ENCODE peak calls at places on chromosomes 1 and 21, in five cellular contexts. One of them, this sample, is unnamed.

GRCh38 chr1:161088587-161089110 is 709 bp downstream of the NECTIN4 start:
- DNase-seq in RWPE1: peak
- DNase-seq in right cardiac atrium: no peak
- DNase-seq in iPS DF 6.9: no peak
- DNase-seq in cardiac muscle cell: no peak
- DNase-seq in this sample: no peak

GRCh38 chr21:42739061-42739931 is 85.9 kb downstream of the PDE9A start:
- DNase-seq in RWPE1: no peak
- DNase-seq in right cardiac atrium: no peak
- DNase-seq in iPS DF 6.9: no peak
- DNase-seq in cardiac muscle cell: no peak
- DNase-seq in this sample: no peak

GRCh38 chr21:42733037-42733632 is 79.7 kb downstream of the PDE9A start:
- DNase-seq in RWPE1: no peak
- DNase-seq in right cardiac atrium: no peak
- DNase-seq in iPS DF 6.9: no peak
- DNase-seq in cardiac muscle cell: no peak
- DNase-seq in this sample: no peak

GRCh38 chr21:42061195-42061865 is 9.8 kb upstream of the UMODL1 start:
- DNase-seq in RWPE1: no peak
- DNase-seq in right cardiac atrium: peak
- DNase-seq in iPS DF 6.9: no peak
- DNase-seq in cardiac muscle cell: no peak
- DNase-seq in this sample: no peak

GRCh38 chr1:109629372-109630030 is 9.9 kb downstream of the AMPD2 start:
- DNase-seq in RWPE1: no peak
- DNase-seq in right cardiac atrium: no peak
- DNase-seq in iPS DF 6.9: no peak
- DNase-seq in cardiac muscle cell: no peak
- DNase-seq in this sample: no peak

GRCh38 chr1:171219751-171220385 is 28.4 kb upstream of the FMO1 start:
- DNase-seq in RWPE1: no peak
- DNase-seq in right cardiac atrium: no peak
- DNase-seq in iPS DF 6.9: no peak
- DNase-seq in cardiac muscle cell: no peak
- DNase-seq in this sample: no peak

GRCh38 chr1:38009088-38009840 is 3.3 kb upstream of the UTP11 start:
- DNase-seq in RWPE1: no peak
- DNase-seq in right cardiac atrium: no peak
- DNase-seq in iPS DF 6.9: no peak
- DNase-seq in cardiac muscle cell: peak
- DNase-seq in this sample: no peak

GRCh38 chr1:54581621-54582035 is 33.6 kb downstream of the ACOT11 start:
- DNase-seq in RWPE1: peak
- DNase-seq in right cardiac atrium: peak
- DNase-seq in iPS DF 6.9: no peak
- DNase-seq in cardiac muscle cell: peak
- DNase-seq in this sample: peak

GRCh38 chr1:50774759-50775351 is 185.2 kb downstream of the FAF1 start:
- DNase-seq in RWPE1: peak
- DNase-seq in right cardiac atrium: no peak
- DNase-seq in iPS DF 6.9: peak
- DNase-seq in cardiac muscle cell: peak
- DNase-seq in this sample: peak

GRCh38 chr1:200336111-200336845 is 73.6 kb downstream of the ZNF281 start:
- DNase-seq in RWPE1: peak
- DNase-seq in right cardiac atrium: no peak
- DNase-seq in iPS DF 6.9: no peak
- DNase-seq in cardiac muscle cell: no peak
- DNase-seq in this sample: no peak

GRCh38 chr1:65002508-65003315 is 36.4 kb upstream of the JAK1 start:
- DNase-seq in RWPE1: peak
- DNase-seq in right cardiac atrium: peak
- DNase-seq in iPS DF 6.9: no peak
- DNase-seq in cardiac muscle cell: peak
- DNase-seq in this sample: no peak

GRCh38 chr1:209787551-209787950 is 3.2 kb upstream of the C1orf74 start:
- DNase-seq in RWPE1: no peak
- DNase-seq in right cardiac atrium: no peak
- DNase-seq in iPS DF 6.9: no peak
- DNase-seq in cardiac muscle cell: no peak
- DNase-seq in this sample: no peak

GRCh38 chr1:60196026-60196425 is 122.5 kb upstream of the C1orf87 start:
- DNase-seq in RWPE1: no peak
- DNase-seq in right cardiac atrium: no peak
- DNase-seq in iPS DF 6.9: no peak
- DNase-seq in cardiac muscle cell: no peak
- DNase-seq in this sample: no peak

GRCh38 chr1:93629101-93630059 is 52.3 kb downstream of the BCAR3 start:
- DNase-seq in RWPE1: no peak
- DNase-seq in right cardiac atrium: no peak
- DNase-seq in iPS DF 6.9: no peak
- DNase-seq in cardiac muscle cell: peak
- DNase-seq in this sample: no peak

GRCh38 chr1:59028052-59028451 is 244.2 kb upstream of the JUN start:
- DNase-seq in RWPE1: no peak
- DNase-seq in right cardiac atrium: no peak
- DNase-seq in iPS DF 6.9: no peak
- DNase-seq in cardiac muscle cell: no peak
- DNase-seq in this sample: no peak

GRCh38 chr21:35738342-35738961 is 321.9 kb downstream of the SETD4 start:
- DNase-seq in RWPE1: peak
- DNase-seq in right cardiac atrium: no peak
- DNase-seq in iPS DF 6.9: no peak
- DNase-seq in cardiac muscle cell: no peak
- DNase-seq in this sample: peak

GRCh38 chr1:64882574-64883255 is 83.6 kb downstream of the JAK1 start:
- DNase-seq in RWPE1: no peak
- DNase-seq in right cardiac atrium: no peak
- DNase-seq in iPS DF 6.9: no peak
- DNase-seq in cardiac muscle cell: no peak
- DNase-seq in this sample: no peak

GRCh38 chr21:40719615-40720014 is 127.3 kb downstream of the DSCAM start:
- DNase-seq in RWPE1: no peak
- DNase-seq in right cardiac atrium: no peak
- DNase-seq in iPS DF 6.9: no peak
- DNase-seq in cardiac muscle cell: no peak
- DNase-seq in this sample: no peak

GRCh38 chr1:230156068-230156467 is 89.0 kb downstream of the GALNT2 start:
- DNase-seq in RWPE1: no peak
- DNase-seq in right cardiac atrium: no peak
- DNase-seq in iPS DF 6.9: no peak
- DNase-seq in cardiac muscle cell: no peak
- DNase-seq in this sample: no peak

GRCh38 chr1:193771596-193771995 is 585.2 kb upstream of the B3GALT2 start:
- DNase-seq in RWPE1: no peak
- DNase-seq in right cardiac atrium: no peak
- DNase-seq in iPS DF 6.9: no peak
- DNase-seq in cardiac muscle cell: no peak
- DNase-seq in this sample: no peak

GRCh38 chr1:45033356-45033755 is 21.3 kb downstream of the UROD start:
- DNase-seq in RWPE1: no peak
- DNase-seq in right cardiac atrium: no peak
- DNase-seq in iPS DF 6.9: no peak
- DNase-seq in cardiac muscle cell: no peak
- DNase-seq in this sample: no peak

GRCh38 chr1:209708297-209708696 is 3.7 kb downstream of the HSD11B1 start:
- DNase-seq in RWPE1: no peak
- DNase-seq in right cardiac atrium: no peak
- DNase-seq in iPS DF 6.9: no peak
- DNase-seq in cardiac muscle cell: no peak
- DNase-seq in this sample: no peak

GRCh38 chr1:55965981-55966461 is 613.3 kb downstream of the PLPP3 start:
- DNase-seq in RWPE1: peak
- DNase-seq in right cardiac atrium: no peak
- DNase-seq in iPS DF 6.9: no peak
- DNase-seq in cardiac muscle cell: no peak
- DNase-seq in this sample: peak

GRCh38 chr1:20829946-20830345 is 42.8 kb upstream of the HP1BP3 start:
- DNase-seq in RWPE1: no peak
- DNase-seq in right cardiac atrium: no peak
- DNase-seq in iPS DF 6.9: no peak
- DNase-seq in cardiac muscle cell: no peak
- DNase-seq in this sample: no peak

GRCh38 chr21:32336711-32337110 is 38.1 kb downstream of the MRAP start:
- DNase-seq in RWPE1: peak
- DNase-seq in right cardiac atrium: no peak
- DNase-seq in iPS DF 6.9: no peak
- DNase-seq in cardiac muscle cell: no peak
- DNase-seq in this sample: no peak

GRCh38 chr1:27576846-27577245 is 27.1 kb downstream of the AHDC1 start:
- DNase-seq in RWPE1: no peak
- DNase-seq in right cardiac atrium: peak
- DNase-seq in iPS DF 6.9: no peak
- DNase-seq in cardiac muscle cell: no peak
- DNase-seq in this sample: no peak

GRCh38 chr21:33747420-33747819 is 105.1 kb downstream of the ITSN1 start:
- DNase-seq in RWPE1: no peak
- DNase-seq in right cardiac atrium: no peak
- DNase-seq in iPS DF 6.9: no peak
- DNase-seq in cardiac muscle cell: no peak
- DNase-seq in this sample: no peak

DNA sequence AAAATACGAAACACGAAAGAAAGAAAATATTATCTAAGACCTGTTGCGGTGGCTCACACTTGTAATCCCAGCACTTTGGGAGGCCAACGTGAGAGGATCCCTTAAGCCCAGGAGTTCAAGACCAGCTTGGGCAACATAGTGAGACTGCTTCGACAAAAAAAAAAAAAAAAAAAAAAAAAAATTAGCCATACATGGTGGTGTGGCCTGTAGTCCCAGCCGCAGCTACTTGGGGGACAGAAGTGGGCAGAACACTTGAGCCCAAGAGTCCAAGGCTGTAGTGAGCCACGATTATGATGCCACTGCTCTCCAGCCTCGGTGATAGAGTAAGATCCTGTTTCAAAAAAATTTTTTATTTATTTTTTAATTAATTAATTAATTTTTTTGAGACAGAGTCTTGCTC is 1.5 kb upstream of the RAB13 start:
- DNase-seq in RWPE1: no peak
- DNase-seq in right cardiac atrium: no peak
- DNase-seq in iPS DF 6.9: no peak
- DNase-seq in cardiac muscle cell: no peak
- DNase-seq in this sample: no peak
- H3K27ac ChIP-seq in RWPE1: peak
- H3K27ac ChIP-seq in right cardiac atrium: no peak
- H3K27ac ChIP-seq in iPS DF 6.9: no peak
- H3K27ac ChIP-seq in cardiac muscle cell: no peak
- H3K27ac ChIP-seq in this sample: no peak

GRCh38 chr1:202121006-202121405 is 1.7 kb upstream of the GPR37L1 start:
- DNase-seq in RWPE1: no peak
- DNase-seq in right cardiac atrium: no peak
- DNase-seq in iPS DF 6.9: no peak
- DNase-seq in cardiac muscle cell: no peak
- DNase-seq in this sample: no peak

GRCh38 chr1:202125611-202126010 is 2.9 kb downstream of the GPR37L1 start:
- DNase-seq in RWPE1: no peak
- DNase-seq in right cardiac atrium: no peak
- DNase-seq in iPS DF 6.9: no peak
- DNase-seq in cardiac muscle cell: no peak
- DNase-seq in this sample: no peak

GRCh38 chr1:202122639-202123335 is at the start of gene GPR37L1:
- DNase-seq in RWPE1: no peak
- DNase-seq in right cardiac atrium: peak
- DNase-seq in iPS DF 6.9: peak
- DNase-seq in cardiac muscle cell: peak
- DNase-seq in this sample: no peak

GRCh38 chr1:202124107-202124506 is 1.4 kb downstream of the GPR37L1 start:
- DNase-seq in RWPE1: no peak
- DNase-seq in right cardiac atrium: no peak
- DNase-seq in iPS DF 6.9: no peak
- DNase-seq in cardiac muscle cell: no peak
- DNase-seq in this sample: no peak

GRCh38 chr1:202123336-202123813 is 658 bp downstream of the GPR37L1 start:
- DNase-seq in RWPE1: no peak
- DNase-seq in right cardiac atrium: no peak
- DNase-seq in iPS DF 6.9: no peak
- DNase-seq in cardiac muscle cell: no peak
- DNase-seq in this sample: no peak
- H3K27ac ChIP-seq in RWPE1: no peak
- H3K27ac ChIP-seq in right cardiac atrium: no peak
- H3K27ac ChIP-seq in iPS DF 6.9: no peak
- H3K27ac ChIP-seq in cardiac muscle cell: no peak
- H3K27ac ChIP-seq in this sample: no peak

GRCh38 chr1:66046415-66046814 is 253.7 kb downstream of the PDE4B start:
- DNase-seq in RWPE1: no peak
- DNase-seq in right cardiac atrium: no peak
- DNase-seq in iPS DF 6.9: no peak
- DNase-seq in cardiac muscle cell: no peak
- DNase-seq in this sample: no peak

GRCh38 chr1:66044912-66045311 is 252.2 kb downstream of the PDE4B start:
- DNase-seq in RWPE1: no peak
- DNase-seq in right cardiac atrium: no peak
- DNase-seq in iPS DF 6.9: no peak
- DNase-seq in cardiac muscle cell: no peak
- DNase-seq in this sample: no peak

GRCh38 chr1:66048011-66048410 is 255.3 kb downstream of the PDE4B start:
- DNase-seq in RWPE1: no peak
- DNase-seq in right cardiac atrium: no peak
- DNase-seq in iPS DF 6.9: no peak
- DNase-seq in cardiac muscle cell: peak
- DNase-seq in this sample: no peak

GRCh38 chr1:66043186-66043585 is 250.5 kb downstream of the PDE4B start:
- DNase-seq in RWPE1: no peak
- DNase-seq in right cardiac atrium: no peak
- DNase-seq in iPS DF 6.9: no peak
- DNase-seq in cardiac muscle cell: no peak
- DNase-seq in this sample: no peak
- H3K27ac ChIP-seq in RWPE1: no peak
- H3K27ac ChIP-seq in right cardiac atrium: no peak
- H3K27ac ChIP-seq in iPS DF 6.9: no peak
- H3K27ac ChIP-seq in cardiac muscle cell: no peak
- H3K27ac ChIP-seq in this sample: no peak

DNA sequence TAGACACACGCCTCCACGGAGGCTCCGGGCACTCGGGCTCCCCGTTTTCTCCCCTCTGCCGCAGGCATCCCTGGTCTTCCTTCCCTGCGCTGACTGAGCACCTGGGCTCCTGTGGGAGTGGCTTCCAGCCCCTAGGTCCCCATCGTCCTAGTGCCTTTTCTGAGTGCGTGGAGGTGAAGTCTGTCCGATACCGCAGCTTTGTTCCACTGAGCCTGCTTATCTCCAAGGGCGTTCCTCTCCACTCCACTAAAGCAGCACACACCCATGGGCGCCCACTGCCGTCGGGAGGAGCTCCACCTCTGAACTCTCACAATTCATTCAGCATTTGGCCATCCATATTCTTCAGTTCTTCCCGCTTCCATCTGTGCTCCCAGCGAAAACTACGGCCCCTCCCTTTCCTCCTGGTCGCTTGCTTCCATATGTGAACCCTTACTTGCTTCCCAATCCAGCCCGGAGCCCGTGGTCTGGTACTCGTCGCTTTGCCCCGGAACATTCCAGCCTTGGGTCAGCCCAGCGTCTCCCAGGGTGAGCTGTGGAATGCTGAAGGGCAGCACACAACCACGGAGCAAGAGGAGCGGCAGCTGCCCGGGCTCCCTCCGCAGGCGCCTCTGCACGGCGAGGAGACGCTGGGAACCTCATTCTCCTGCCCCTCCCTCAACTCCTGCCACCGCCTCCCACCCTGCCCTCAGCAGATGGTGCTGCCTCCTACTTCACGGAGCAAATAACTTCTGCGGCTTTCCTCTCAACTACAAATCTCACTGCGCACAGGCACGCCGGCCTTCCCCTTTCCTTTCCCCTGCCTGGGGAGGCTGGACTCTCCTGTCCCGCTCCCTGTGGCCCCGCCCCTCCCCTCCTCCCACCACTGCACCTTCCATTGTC is 27.5 kb downstream of the ATP8B2 start:
- DNase-seq in RWPE1: no peak
- DNase-seq in right cardiac atrium: peak
- DNase-seq in iPS DF 6.9: no peak
- DNase-seq in cardiac muscle cell: peak
- DNase-seq in this sample: no peak
- H3K27ac ChIP-seq in RWPE1: peak
- H3K27ac ChIP-seq in right cardiac atrium: peak
- H3K27ac ChIP-seq in iPS DF 6.9: no peak
- H3K27ac ChIP-seq in cardiac muscle cell: peak
- H3K27ac ChIP-seq in this sample: no peak

This sample was measured in epithelial cell of prostate.